ENCODE peak calls at places on chromosomes 11 and 22, in seven cellular contexts. G is GM12878, Y is SK-N-SH, K is K562, Q is GM12891, X is HepG2, J is H1. T is an unnamed sample.

GRCh38 chr11:71252782-71253730 is 679 bp upstream of the SHANK2 start:
- DNase-seq in G (no peak), Y (no peak), K (no peak), Q (no peak), X (peak; percentile 97), J (peak; percentile 77), T (no peak)

GRCh38 chr11:10322830-10323792 is 18.2 kb downstream of the ADM start:
- DNase-seq in G (no peak), Y (peak; percentile 39), K (peak; percentile 77), Q (no peak), X (peak; percentile 84), J (no peak), T (no peak)

GRCh38 chr11:71566081-71566620 is 788 bp downstream of the KRTAP5-10 start:
- DNase-seq in G (no peak), Y (no peak), K (no peak), Q (no peak), X (no peak), J (no peak), T (no peak)

GRCh38 chr11:73965764-73966121 is 14.9 kb downstream of the DNAJB13 start:
- DNase-seq in G (no peak), Y (no peak), K (no peak), Q (no peak), X (no peak), J (no peak), T (no peak)

GRCh38 chr22:36493690-36494110 is 12.3 kb upstream of the TXN2 start:
- DNase-seq in G (peak; percentile 63), Y (no peak), K (no peak), Q (peak; percentile 57), X (no peak), J (no peak), T (peak; percentile 58)

GRCh38 chr11:126357969-126358762 is 2.7 kb downstream of the ST3GAL4 start:
- DNase-seq in G (no peak), Y (no peak), K (no peak), Q (no peak), X (peak; percentile 28), J (no peak), T (no peak)

GRCh38 chr11:1219836-1220810 is 2.7 kb upstream of the MUC5B start:
- DNase-seq in G (no peak), Y (peak; percentile 24), K (no peak), Q (no peak), X (peak; percentile 69), J (peak; percentile 41), T (peak; percentile 11)

GRCh38 chr22:34462795-34463194 is 542.5 kb upstream of the LARGE1 start:
- DNase-seq in G (no peak), Y (no peak), K (no peak), Q (no peak), X (no peak), J (no peak), T (no peak)

GRCh38 chr22:22935546-22936157 is 48.0 kb downstream of the IGLL5 start:
- DNase-seq in G (peak; percentile 99), Y (no peak), K (peak; percentile 72), Q (peak; percentile 94), X (no peak), J (no peak), T (peak; percentile 96)

GRCh38 chr11:113526521-113526920 is 51.3 kb upstream of the DRD2 start:
- DNase-seq in G (no peak), Y (no peak), K (no peak), Q (no peak), X (no peak), J (no peak), T (no peak)

GRCh38 chr11:98793276-98793675 is 227.5 kb upstream of the CNTN5 start:
- DNase-seq in G (no peak), Y (no peak), K (no peak), Q (no peak), X (no peak), J (no peak), T (no peak)

GRCh38 chr11:98798333-98798732 is 222.4 kb upstream of the CNTN5 start:
- DNase-seq in G (no peak), Y (no peak), K (no peak), Q (no peak), X (no peak), J (no peak), T (no peak)
- TF ChIP-seq TAF1 in G (no peak), Y (no peak), K (no peak), Q (no peak), X (no peak), J (no peak), T (no peak)

DNA sequence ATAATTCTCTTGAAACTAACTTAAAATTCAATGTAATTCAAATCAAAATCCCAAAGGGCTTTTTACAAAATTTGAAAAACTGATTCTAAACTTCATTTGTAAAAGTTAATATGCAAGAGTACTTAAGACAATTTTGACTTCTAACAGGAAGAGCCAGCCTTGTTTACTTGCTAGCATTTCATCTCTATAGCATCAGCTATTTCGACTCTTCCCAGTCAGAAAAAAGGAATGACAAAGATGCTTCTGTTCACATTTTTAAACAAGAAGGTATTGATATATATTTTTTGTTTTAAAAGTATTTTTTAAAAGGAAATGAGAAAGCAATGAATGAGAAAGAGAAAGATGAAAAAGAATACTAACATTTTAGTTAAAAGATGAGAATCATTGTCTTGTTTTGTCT is 16.4 kb downstream of the SLN start:
- DNase-seq in G (no peak), Y (no peak), K (no peak), Q (no peak), X (no peak), J (no peak), T (no peak)
- TF ChIP-seq POLR2AphosphoS5 in G (no peak), Y (no peak), K (no peak), Q (no peak), X (no peak), J (no peak), T (no peak)

GRCh38 chr11:112320668-112321067 is 60.0 kb upstream of the PLET1 start:
- DNase-seq in G (no peak), Y (no peak), K (peak; percentile 44), Q (no peak), X (peak; percentile 32), J (no peak), T (no peak)

GRCh38 chr11:112318661-112319060 is 58.0 kb upstream of the PLET1 start:
- DNase-seq in G (no peak), Y (no peak), K (no peak), Q (no peak), X (no peak), J (no peak), T (no peak)

GRCh38 chr11:112316971-112317370 is 56.3 kb upstream of the PLET1 start:
- DNase-seq in G (no peak), Y (no peak), K (no peak), Q (no peak), X (no peak), J (no peak), T (no peak)

GRCh38 chr11:112315861-112316739 is 55.4 kb upstream of the PLET1 start:
- DNase-seq in G (no peak), Y (no peak), K (no peak), Q (no peak), X (no peak), J (no peak), T (no peak)

GRCh38 chr11:112318193-112318592 is 57.5 kb upstream of the PLET1 start:
- DNase-seq in G (no peak), Y (no peak), K (peak; percentile 43), Q (no peak), X (no peak), J (no peak), T (no peak)
- TF ChIP-seq TAF1 in G (no peak), Y (no peak), K (no peak), Q (no peak), X (no peak), J (no peak), T (no peak)

GRCh38 chr11:119323532-119324033 is 6.7 kb upstream of the MCAM start:
- DNase-seq in G (peak; percentile 37), Y (peak; percentile 86), K (peak; percentile 86), Q (no peak), X (peak; percentile 46), J (peak; percentile 98), T (peak; percentile 31)
- TF ChIP-seq POLR2AphosphoS5 in G (no peak), Y (peak; percentile 53), K (no peak), Q (no peak), X (no peak), J (no peak), T (no peak)

GRCh38 chr11:12220305-12220704 is 109.9 kb downstream of the MICAL2 start:
- DNase-seq in G (no peak), Y (no peak), K (no peak), Q (no peak), X (no peak), J (no peak), T (no peak)
- TF ChIP-seq TAF1 in G (no peak), Y (no peak), K (no peak), Q (no peak), X (no peak), J (no peak), T (no peak)

DNA sequence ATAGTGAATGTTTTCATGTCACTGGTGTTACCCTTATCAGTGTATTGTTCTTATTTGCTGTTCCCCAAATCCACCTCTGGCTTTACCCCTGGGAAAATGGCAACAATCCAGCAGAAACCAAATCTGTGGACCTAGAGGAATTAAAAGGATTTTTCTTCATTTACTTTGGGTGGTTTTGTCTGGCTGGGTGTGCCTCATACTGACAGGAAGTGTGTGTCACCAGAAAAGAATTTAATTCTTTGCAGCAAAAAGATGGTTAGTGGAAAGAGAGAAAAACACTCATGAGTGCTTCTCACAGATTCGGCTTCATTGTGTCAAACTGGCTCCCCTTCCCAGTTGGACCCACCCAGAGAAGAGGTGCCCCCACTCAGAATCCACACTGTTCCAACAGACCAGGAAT is 38.9 kb downstream of the FZD4 start:
- DNase-seq in G (no peak), Y (no peak), K (no peak), Q (no peak), X (no peak), J (no peak), T (no peak)
- TF ChIP-seq POLR2AphosphoS5 in G (no peak), Y (peak; percentile 28), K (no peak), Q (no peak), X (no peak), J (no peak), T (no peak)

GRCh38 chr11:22707119-22707899 is 40.9 kb downstream of the GAS2 start:
- DNase-seq in G (no peak), Y (no peak), K (no peak), Q (no peak), X (no peak), J (no peak), T (no peak)

GRCh38 chr11:22715971-22716370 is 49.6 kb downstream of the GAS2 start:
- DNase-seq in G (no peak), Y (no peak), K (no peak), Q (no peak), X (no peak), J (no peak), T (no peak)

GRCh38 chr11:22711880-22712279 is 45.5 kb downstream of the GAS2 start:
- DNase-seq in G (no peak), Y (no peak), K (no peak), Q (no peak), X (no peak), J (no peak), T (no peak)

GRCh38 chr11:22713336-22713735 is 46.9 kb downstream of the GAS2 start:
- DNase-seq in G (no peak), Y (no peak), K (no peak), Q (no peak), X (no peak), J (no peak), T (no peak)

DNA sequence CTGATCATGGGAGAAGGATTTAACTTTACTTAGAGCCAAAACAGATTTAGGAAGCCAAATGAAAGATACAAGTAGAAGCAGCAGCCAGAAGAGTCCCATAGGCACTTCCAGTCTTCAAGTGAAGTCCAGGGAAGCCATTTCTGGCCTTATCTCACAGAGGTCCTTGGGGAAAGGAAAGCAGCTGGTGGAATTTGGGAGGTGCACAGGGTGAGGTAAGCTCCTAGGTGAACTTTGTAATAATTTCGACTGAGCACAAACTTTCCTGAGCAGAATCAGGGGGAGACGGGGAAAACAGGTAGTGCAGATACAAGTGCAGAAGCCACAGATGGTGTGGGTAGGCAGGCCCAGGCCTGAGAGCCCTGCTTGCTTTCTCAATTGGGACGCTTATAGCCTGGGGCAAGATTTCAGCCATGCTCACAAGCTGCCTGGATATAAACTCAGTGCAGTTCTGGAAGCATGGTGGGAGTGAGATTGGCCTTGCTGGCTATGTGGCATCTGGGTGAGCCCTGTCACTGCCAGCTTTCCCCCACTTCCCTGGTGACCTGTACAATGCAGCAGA is 44.9 kb downstream of the GAS2 start:
- DNase-seq in G (no peak), Y (no peak), K (no peak), Q (no peak), X (no peak), J (no peak), T (no peak)
- TF ChIP-seq TAF1 in G (no peak), Y (no peak), K (no peak), Q (no peak), X (no peak), J (no peak), T (no peak)